ENCODE peak calls at places on chromosomes 12 and 14, in six cellular contexts. U is HepG2, T is upper lobe of left lung, I is K562, E is GM12878, W is A549. P is an unnamed sample.

GRCh38 chr14:66746316-66747006 is 238.5 kb downstream of the GPHN start:
- ATAC-seq in U (peak; percentile 64), T (no peak), I (peak; percentile 47), E (peak; percentile 80), W (peak; percentile 77), P (no peak)

GRCh38 chr14:91245029-91245428 is 525 bp upstream of the GPR68 start:
- ATAC-seq in U (no peak), T (no peak), I (no peak), E (no peak), W (no peak), P (no peak)

GRCh38 chr12:124684971-124685688 is 117.7 kb upstream of the NCOR2 start:
- ATAC-seq in U (no peak), T (peak; percentile 30), I (no peak), E (peak; percentile 60), W (no peak), P (peak; percentile 57)

GRCh38 chr12:13042666-13043230 is 1.4 kb upstream of the FAM234B start:
- ATAC-seq in U (no peak), T (no peak), I (no peak), E (no peak), W (no peak), P (no peak)

GRCh38 chr12:123442774-123443173 is 6.3 kb upstream of the RILPL2 start:
- ATAC-seq in U (no peak), T (no peak), I (no peak), E (no peak), W (no peak), P (no peak)

GRCh38 chr14:70665448-70666363 is 24.0 kb downstream of the TTC9 start:
- ATAC-seq in U (no peak), T (no peak), I (no peak), E (peak; percentile 73), W (peak; percentile 75), P (no peak)

GRCh38 chr12:123938679-123939480 is 33.8 kb downstream of the CCDC92 start:
- ATAC-seq in U (peak; percentile 75), T (no peak), I (peak; percentile 82), E (peak; percentile 46), W (no peak), P (no peak)

GRCh38 chr14:91737619-91738018 is 5.7 kb upstream of the CATSPERB start:
- ATAC-seq in U (no peak), T (no peak), I (no peak), E (no peak), W (no peak), P (no peak)

GRCh38 chr14:31090872-31091764 is 64.9 kb upstream of the STRN3 start:
- ATAC-seq in U (peak; percentile 86), T (peak; percentile 94), I (peak; percentile 39), E (no peak), W (peak; percentile 97), P (peak; percentile 97)

GRCh38 chr12:3611853-3612703 is 121.1 kb downstream of the PRMT8 start:
- ATAC-seq in U (no peak), T (no peak), I (no peak), E (no peak), W (no peak), P (no peak)

GRCh38 chr12:99259040-99259934 is 388.3 kb upstream of the GARIN6 start:
- ATAC-seq in U (no peak), T (no peak), I (no peak), E (no peak), W (no peak), P (no peak)

GRCh38 chr12:10528150-10528953 is 22.7 kb downstream of the EIF2S3B start:
- ATAC-seq in U (no peak), T (no peak), I (no peak), E (no peak), W (no peak), P (no peak)

GRCh38 chr14:99586054-99586760 is 17.8 kb downstream of the CCDC85C start:
- ATAC-seq in U (peak; percentile 71), T (no peak), I (no peak), E (no peak), W (no peak), P (no peak)

GRCh38 chr14:24699052-24699451 is 65.1 kb upstream of the GZMB start:
- ATAC-seq in U (no peak), T (peak; percentile 47), I (no peak), E (peak; percentile 64), W (no peak), P (no peak)

GRCh38 chr12:53208435-53208834 is 1.4 kb upstream of the ITGB7 start:
- ATAC-seq in U (no peak), T (no peak), I (no peak), E (no peak), W (no peak), P (peak; percentile 37)

GRCh38 chr14:50551877-50552276 is 8.1 kb upstream of the ATL1 start:
- ATAC-seq in U (no peak), T (no peak), I (no peak), E (no peak), W (no peak), P (no peak)

GRCh38 chr14:65230287-65230728 is 128.0 kb upstream of the MAX start:
- ATAC-seq in U (peak; percentile 15), T (peak; percentile 39), I (peak; percentile 31), E (no peak), W (no peak), P (peak; percentile 44)
- TF ChIP-seq EP300 in U (no peak), T (no peak), I (no peak), E (no peak), W (no peak), P (no peak)

DNA sequence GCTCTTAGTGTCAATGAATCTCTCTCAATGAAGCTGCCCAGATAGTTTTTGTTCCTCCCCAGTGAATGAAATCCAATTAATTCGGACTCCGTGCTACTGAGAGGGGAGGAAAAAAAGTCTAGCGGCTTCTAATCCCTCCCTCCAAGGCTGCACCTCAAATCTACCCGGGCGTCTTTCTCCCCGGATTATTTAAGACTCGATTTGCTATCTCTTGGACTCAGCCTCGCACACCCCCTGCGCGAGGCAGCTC is 134 bp downstream of the DUSP6 start:
- ATAC-seq in U (no peak), T (no peak), I (no peak), E (no peak), W (no peak), P (no peak)
- TF ChIP-seq POLR2A in U (peak; percentile 98), T (peak; percentile 79), I (no peak), E (no peak), W (no peak), P (no peak)

DNA sequence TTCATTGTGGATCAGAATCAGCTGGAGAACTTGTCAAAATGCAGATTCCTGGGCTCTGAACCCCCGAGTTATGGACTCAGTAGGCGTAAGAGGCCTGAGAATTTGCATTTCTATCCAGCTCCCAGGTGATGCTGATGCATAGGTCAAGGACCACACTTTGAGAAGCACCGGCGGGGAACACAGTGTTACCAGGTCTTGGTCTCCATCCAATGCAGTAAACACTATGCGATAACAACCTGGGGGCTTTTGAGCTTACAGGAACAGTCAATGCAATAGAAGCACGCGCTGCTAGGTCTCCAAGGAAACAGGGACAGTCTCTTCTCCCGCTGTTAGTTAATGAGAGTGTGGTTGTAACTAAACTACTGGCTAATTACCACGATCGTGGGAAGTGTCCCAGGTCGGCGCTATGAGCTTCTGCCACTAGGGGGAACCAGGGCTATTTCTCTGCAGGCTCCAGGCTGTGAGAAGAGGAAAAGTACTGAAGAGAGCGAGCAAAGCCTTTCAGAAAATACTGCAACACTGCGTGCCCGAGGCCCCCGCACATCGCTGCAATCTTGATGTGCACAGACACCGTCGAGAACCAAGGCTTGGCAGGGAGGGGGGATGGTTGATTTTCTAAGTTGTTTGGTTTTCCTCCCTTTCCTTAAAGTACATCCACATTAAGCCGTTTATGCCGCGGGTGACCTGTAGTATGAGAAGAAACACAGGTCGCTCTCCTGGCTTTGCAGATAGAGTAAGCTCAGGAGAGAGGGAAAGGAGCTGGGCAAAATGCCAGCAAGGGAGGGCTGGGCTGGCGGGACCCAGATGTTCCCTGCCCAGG is 52.0 kb upstream of the KCNA1 start:
- ATAC-seq in U (peak; percentile 87), T (peak; percentile 86), I (peak; percentile 90), E (peak; percentile 90), W (peak; percentile 71), P (peak; percentile 78)
- H3K4me3 ChIP-seq in U (no peak overlapping the region), T (no peak overlapping the region), I (no peak overlapping the region), E (no peak overlapping the region), W (no peak overlapping the region), P (peak overlapping the region; percentile 23)

GRCh38 chr12:26251600-26251999 is 56.2 kb downstream of the SSPN start:
- ATAC-seq in U (no peak), T (peak; percentile 83), I (no peak), E (no peak), W (no peak), P (peak; percentile 73)

GRCh38 chr12:26252946-26253345 is 57.6 kb downstream of the SSPN start:
- ATAC-seq in U (no peak), T (no peak), I (no peak), E (no peak), W (no peak), P (no peak)

GRCh38 chr12:26247873-26248272 is 52.5 kb downstream of the SSPN start:
- ATAC-seq in U (no peak), T (no peak), I (no peak), E (no peak), W (no peak), P (no peak)

GRCh38 chr12:26246483-26247164 is 51.3 kb downstream of the SSPN start:
- ATAC-seq in U (no peak), T (no peak), I (no peak), E (peak; percentile 32), W (no peak), P (no peak)

DNA sequence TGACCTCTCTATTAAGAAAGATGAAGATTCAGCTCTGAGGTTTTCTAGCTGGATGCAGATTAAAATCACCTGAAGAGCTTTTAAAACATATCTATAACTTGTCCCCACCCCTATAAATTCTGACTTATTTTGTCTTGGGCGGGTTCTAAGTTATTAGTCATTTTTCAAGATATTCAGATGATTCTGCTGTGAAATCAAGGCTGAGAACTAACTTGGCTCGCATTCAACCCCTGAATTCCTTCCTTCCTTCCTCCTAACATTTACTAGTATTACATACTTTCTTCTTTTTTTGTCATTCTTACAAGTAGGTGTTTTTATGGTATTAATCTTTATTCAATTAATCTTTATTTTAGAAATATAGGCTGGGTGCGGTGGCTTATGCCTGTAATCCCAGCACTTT is 55.4 kb downstream of the SSPN start:
- ATAC-seq in U (no peak), T (no peak), I (no peak), E (no peak), W (no peak), P (no peak)
- TF ChIP-seq EP300 in U (no peak), T (no peak), I (no peak), E (no peak), W (no peak), P (no peak)

DNA sequence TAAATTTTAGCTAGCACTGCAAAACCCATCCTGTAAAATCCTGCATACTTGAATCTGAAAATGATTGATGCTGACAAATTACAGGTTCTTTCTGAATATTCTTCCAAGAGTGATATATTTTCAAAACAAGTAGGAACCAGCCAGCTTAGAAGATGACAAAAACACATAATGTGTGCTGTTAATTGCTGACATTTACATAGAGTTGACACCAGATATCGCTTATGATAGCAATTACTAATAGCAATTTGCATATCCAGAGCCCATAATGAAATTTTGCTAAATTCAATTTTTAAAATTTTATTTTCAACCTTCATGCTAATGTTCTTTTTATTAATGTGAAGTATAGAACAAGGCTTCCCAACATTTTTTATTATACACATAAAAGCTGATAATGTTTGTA is 284.5 kb downstream of the SEC23A start:
- ATAC-seq in U (no peak), T (no peak), I (no peak), E (no peak), W (no peak), P (no peak)
- TF ChIP-seq POLR2A in U (no peak), T (no peak), I (no peak), E (no peak), W (no peak), P (no peak)